ENCODE peak calls at places on chromosomes 6 and 20, in ten cellular contexts. Y, O, N, Q, T, F, M, S, L and V are unnamed samples.

GRCh38 chr6:47083586-47084047 is 41.5 kb upstream of the ADGRF1 start:
- DNase-seq in Y (no peak), O (peak), N (peak), Q (peak), T (peak), F (peak), M (peak), S (peak), L (peak), V (no peak)

GRCh38 chr6:33984466-33985332 is 161.2 kb downstream of the GRM4 start:
- DNase-seq in Y (no peak), O (peak), N (peak), Q (no peak), T (no peak), F (no peak), M (no peak), S (no peak), L (no peak), V (no peak)

GRCh38 chr6:139490482-139490881 is 116.0 kb upstream of the CITED2 start:
- DNase-seq in Y (no peak), O (peak), N (no peak), Q (peak), T (no peak), F (peak), M (no peak), S (no peak), L (no peak), V (no peak)

GRCh38 chr6:1744543-1744942 is 134.8 kb downstream of the FOXC1 start:
- DNase-seq in Y (no peak), O (no peak), N (no peak), Q (no peak), T (no peak), F (no peak), M (no peak), S (no peak), L (no peak), V (no peak)

GRCh38 chr6:89120371-89120770 is 2.5 kb upstream of the SRSF12 start:
- DNase-seq in Y (no peak), O (no peak), N (no peak), Q (peak), T (no peak), F (no peak), M (no peak), S (no peak), L (no peak), V (no peak)

GRCh38 chr20:33647603-33648395 is 14.3 kb upstream of the C20orf144 start:
- DNase-seq in Y (no peak), O (peak), N (peak), Q (peak), T (no peak), F (peak), M (peak), S (peak), L (no peak), V (peak)

GRCh38 chr6:20033697-20034407 is 178.4 kb downstream of the MBOAT1 start:
- DNase-seq in Y (no peak), O (no peak), N (no peak), Q (no peak), T (no peak), F (no peak), M (no peak), S (no peak), L (no peak), V (no peak)

GRCh38 chr20:17612287-17612974 is 42.6 kb downstream of the DSTN start:
- DNase-seq in Y (no peak), O (no peak), N (peak), Q (peak), T (no peak), F (peak), M (peak), S (peak), L (no peak), V (peak)

GRCh38 chr6:75207211-75207984 is 1.5 kb upstream of the COL12A1 start:
- DNase-seq in Y (no peak), O (no peak), N (no peak), Q (peak), T (no peak), F (peak), M (no peak), S (peak), L (no peak), V (peak)

GRCh38 chr20:48727226-48727625 is 100.6 kb downstream of the PREX1 start:
- DNase-seq in Y (no peak), O (no peak), N (no peak), Q (no peak), T (no peak), F (no peak), M (no peak), S (no peak), L (no peak), V (no peak)

GRCh38 chr6:40743226-40743625 is 156.1 kb upstream of the LRFN2 start:
- DNase-seq in Y (peak), O (no peak), N (no peak), Q (no peak), T (no peak), F (no peak), M (no peak), S (no peak), L (no peak), V (no peak)

GRCh38 chr6:44084231-44085014 is 42.8 kb downstream of the MRPL14 start:
- DNase-seq in Y (no peak), O (no peak), N (no peak), Q (peak), T (no peak), F (no peak), M (no peak), S (peak), L (no peak), V (no peak)

GRCh38 chr6:35487653-35488516 is 9.0 kb downstream of the TEAD3 start:
- DNase-seq in Y (no peak), O (peak), N (no peak), Q (peak), T (no peak), F (peak), M (no peak), S (peak), L (no peak), V (no peak)

GRCh38 chr6:89727501-89727900 is 89.0 kb upstream of the LYRM2 start:
- DNase-seq in Y (no peak), O (no peak), N (no peak), Q (no peak), T (no peak), F (no peak), M (no peak), S (no peak), L (no peak), V (no peak)

GRCh38 chr20:3680701-3681351 is 984 bp downstream of the ADAM33 start:
- DNase-seq in Y (no peak), O (no peak), N (no peak), Q (peak), T (no peak), F (no peak), M (no peak), S (no peak), L (no peak), V (no peak)

GRCh38 chr20:50987493-50988210 is 29.0 kb downstream of the MOCS3 start:
- DNase-seq in Y (peak), O (peak), N (no peak), Q (peak), T (peak), F (peak), M (peak), S (peak), L (peak), V (peak)

GRCh38 chr6:7313505-7314165 is 636 bp upstream of the SSR1 start:
- DNase-seq in Y (no peak), O (no peak), N (no peak), Q (no peak), T (no peak), F (no peak), M (no peak), S (no peak), L (no peak), V (no peak)

GRCh38 chr6:167532410-167533294 is 207.8 kb downstream of the TTLL2 start:
- DNase-seq in Y (no peak), O (no peak), N (peak), Q (no peak), T (peak), F (no peak), M (no peak), S (no peak), L (no peak), V (no peak)

GRCh38 chr6:79544939-79545450 is 7.8 kb upstream of the LCA5 start:
- DNase-seq in Y (peak), O (peak), N (peak), Q (peak), T (peak), F (peak), M (peak), S (peak), L (peak), V (peak)

GRCh38 chr6:99604161-99605073 is 2.2 kb upstream of the PRDM13 start:
- DNase-seq in Y (no peak), O (no peak), N (no peak), Q (no peak), T (no peak), F (no peak), M (no peak), S (no peak), L (no peak), V (no peak)

GRCh38 chr6:35945650-35946025 is 24.7 kb upstream of the SRPK1 start:
- DNase-seq in Y (no peak), O (no peak), N (no peak), Q (no peak), T (no peak), F (peak), M (no peak), S (no peak), L (no peak), V (no peak)

GRCh38 chr6:11615214-11615602 is 77.7 kb downstream of the TMEM170B start:
- DNase-seq in Y (no peak), O (no peak), N (no peak), Q (peak), T (no peak), F (peak), M (peak), S (no peak), L (no peak), V (no peak)

GRCh38 chr6:164859791-164860190 is 449.6 kb downstream of the C6orf118 start:
- DNase-seq in Y (no peak), O (no peak), N (no peak), Q (no peak), T (no peak), F (no peak), M (no peak), S (no peak), L (no peak), V (no peak)

GRCh38 chr6:43772571-43773049 is 2.6 kb downstream of the VEGFA start:
- DNase-seq in Y (peak), O (peak), N (no peak), Q (peak), T (peak), F (peak), M (no peak), S (no peak), L (no peak), V (no peak)

GRCh38 chr6:125714431-125715090 is 34.9 kb upstream of the HEY2 start:
- DNase-seq in Y (no peak), O (no peak), N (no peak), Q (no peak), T (no peak), F (no peak), M (no peak), S (no peak), L (no peak), V (no peak)

DNA sequence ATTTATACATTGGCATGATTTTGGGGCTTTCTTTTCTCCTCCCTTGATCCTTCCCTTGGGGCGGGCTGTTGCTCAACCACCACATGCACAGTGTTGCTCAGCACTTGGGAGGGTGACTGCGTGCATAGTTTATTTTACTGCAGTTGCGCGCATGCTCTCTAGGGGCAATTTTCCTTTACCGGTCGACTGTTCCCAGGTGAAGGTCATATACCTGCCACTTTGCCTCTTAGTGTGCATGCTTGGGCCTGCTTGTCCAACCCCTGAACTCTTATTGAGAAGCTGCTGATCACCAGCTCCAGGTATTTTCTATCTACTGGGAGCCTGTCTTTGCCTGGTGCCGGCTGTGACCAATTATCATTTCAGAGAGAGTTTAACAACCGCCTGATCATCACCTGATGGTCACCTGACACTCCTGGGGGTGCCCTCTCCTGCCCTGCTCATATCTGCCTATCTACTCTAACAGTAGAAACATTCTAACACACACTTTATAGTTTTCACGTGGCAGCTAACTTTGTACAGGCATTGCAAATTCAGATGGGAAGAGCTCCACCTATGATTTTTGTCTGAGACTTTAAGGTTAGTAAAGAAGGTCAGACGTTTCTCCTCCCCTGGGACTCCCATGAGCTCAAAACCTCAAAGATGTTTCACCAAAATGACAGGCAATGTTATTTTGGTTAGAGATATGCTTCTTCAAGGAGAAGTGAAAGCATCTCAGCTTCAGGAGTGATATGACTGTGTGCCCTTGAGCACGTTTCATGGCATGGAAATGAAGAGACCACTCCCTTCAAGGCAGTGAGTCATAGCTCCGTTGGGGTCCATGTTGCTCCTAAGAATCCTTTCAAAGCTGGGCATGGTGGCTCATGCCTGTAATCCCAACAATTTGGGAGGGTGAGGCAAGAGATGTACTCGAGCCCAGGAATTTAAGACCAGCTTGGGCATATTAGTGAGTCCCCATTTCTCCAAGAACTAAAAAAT is 227.5 kb upstream of the MYLIP start:
- DNase-seq in Y (no peak), O (no peak), N (no peak), Q (no peak), T (no peak), F (no peak), M (no peak), S (peak), L (no peak), V (peak)
- TF ChIP-seq CTCF in Y (peak), O (no peak), N (no peak), Q (no peak), T (no peak), F (no peak), M (no peak), S (no peak), L (no peak), V (no peak)

GRCh38 chr20:44537993-44538392 is 16.1 kb upstream of the SERINC3 start:
- DNase-seq in Y (no peak), O (no peak), N (no peak), Q (peak), T (no peak), F (peak), M (no peak), S (no peak), L (no peak), V (no peak)
- TF ChIP-seq CTCF in Y (no peak), O (no peak), N (peak), Q (peak), T (no peak), F (peak), M (peak), S (no peak), L (peak), V (no peak)

GRCh38 chr6:5213851-5214507 is 46.8 kb downstream of the LYRM4 start:
- DNase-seq in Y (no peak), O (no peak), N (no peak), Q (peak), T (peak), F (peak), M (peak), S (peak), L (peak), V (no peak)
- TF ChIP-seq CTCF in Y (no peak), O (no peak), N (no peak), Q (peak), T (no peak), F (peak), M (peak), S (peak), L (peak), V (no peak)

DNA sequence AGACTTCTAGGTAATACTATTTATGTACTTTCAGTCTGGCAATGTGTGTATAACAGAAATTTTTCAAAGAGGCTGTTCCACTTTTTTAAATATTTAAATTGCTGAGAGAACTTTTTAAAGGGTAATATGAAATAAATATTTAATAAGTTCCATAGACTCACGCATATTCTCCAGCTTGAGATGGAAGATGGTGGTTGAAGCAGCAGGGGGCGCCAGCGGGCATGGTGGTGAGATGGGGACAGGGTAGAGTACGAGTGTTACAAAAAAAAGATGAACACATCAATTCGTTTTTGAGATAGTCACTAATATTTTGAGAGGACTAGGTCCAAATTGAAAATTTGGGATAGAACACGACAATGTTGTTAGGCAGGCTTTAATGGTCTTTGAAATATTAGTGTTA is 68.4 kb downstream of the RSPO3 start:
- DNase-seq in Y (peak), O (peak), N (no peak), Q (no peak), T (peak), F (peak), M (no peak), S (no peak), L (no peak), V (no peak)
- TF ChIP-seq CTCF in Y (peak), O (no peak), N (no peak), Q (peak), T (peak), F (peak), M (peak), S (peak), L (peak), V (peak)

DNA sequence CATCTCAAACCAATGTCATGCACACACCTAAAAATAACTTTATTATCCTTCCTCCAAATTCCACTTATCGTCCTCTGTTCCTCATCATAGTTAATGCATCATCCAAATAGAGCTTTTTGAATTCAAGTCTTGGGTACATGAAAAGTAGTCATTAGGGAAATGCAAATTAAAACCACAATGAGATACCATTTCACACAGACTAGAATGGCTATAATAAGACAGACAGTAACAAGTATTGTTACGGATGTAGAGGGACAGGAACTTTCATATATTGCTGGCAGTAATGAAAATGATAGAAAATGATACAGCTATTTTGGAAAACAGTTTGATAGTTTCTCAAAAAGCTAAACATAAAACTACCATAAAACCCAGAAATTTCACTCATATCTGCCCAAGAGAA is 59.1 kb downstream of the FHL5 start:
- DNase-seq in Y (no peak), O (no peak), N (no peak), Q (no peak), T (no peak), F (no peak), M (no peak), S (no peak), L (no peak), V (no peak)
- TF ChIP-seq CTCF in Y (no peak), O (no peak), N (no peak), Q (no peak), T (no peak), F (no peak), M (no peak), S (no peak), L (no peak), V (no peak)